ENCODE peak calls at places on chromosomes 1 and 21, in seven cellular contexts. I is PC-3, S is HCT116, W is GM23338, U is GM23248, R is MM.1S, L is PC-9. X is an unnamed sample.

GRCh38 chr21:38637161-38637560 is 138.9 kb upstream of the ERG start:
- DNase-seq in I (no peak), S (no peak), W (no peak), U (peak; percentile 56), R (no peak), L (no peak), X (no peak)

GRCh38 chr1:7614576-7615074 is 156.5 kb upstream of the VAMP3 start:
- DNase-seq in I (no peak), S (no peak), W (no peak), U (no peak), R (no peak), L (no peak), X (no peak)

GRCh38 chr1:3352084-3352951 is 102.1 kb upstream of the ARHGEF16 start:
- DNase-seq in I (peak; percentile 15), S (no peak), W (peak; percentile 78), U (peak; percentile 84), R (no peak), L (no peak), X (peak; percentile 77)

GRCh38 chr21:36096398-36097290 is 26.8 kb downstream of the CBR1 start:
- DNase-seq in I (no peak), S (no peak), W (peak; percentile 84), U (no peak), R (no peak), L (no peak), X (no peak)

GRCh38 chr1:38745476-38746410 is 113.8 kb downstream of the RRAGC start:
- DNase-seq in I (peak; percentile 30), S (no peak), W (no peak), U (no peak), R (no peak), L (no peak), X (no peak)

GRCh38 chr1:30728832-30729638 is 5.7 kb upstream of the MATN1 start:
- DNase-seq in I (no peak), S (no peak), W (no peak), U (no peak), R (no peak), L (no peak), X (no peak)

GRCh38 chr1:41800237-41800902 is 118.4 kb downstream of the HIVEP3 start:
- DNase-seq in I (no peak), S (no peak), W (no peak), U (no peak), R (peak; percentile 80), L (no peak), X (no peak)

GRCh38 chr1:64986903-64987871 is 20.8 kb upstream of the JAK1 start:
- DNase-seq in I (no peak), S (no peak), W (no peak), U (no peak), R (peak; percentile 50), L (no peak), X (peak; percentile 43)

GRCh38 chr21:23452384-23453083 is 2154.7 kb downstream of the MRPL39 start:
- DNase-seq in I (peak; percentile 13), S (no peak), W (peak; percentile 83), U (no peak), R (peak; percentile 68), L (no peak), X (peak; percentile 39)

GRCh38 chr1:230632273-230632873 is 9.9 kb upstream of the COG2 start:
- DNase-seq in I (peak; percentile 85), S (peak; percentile 52), W (peak; percentile 76), U (peak; percentile 50), R (peak; percentile 62), L (peak; percentile 44), X (peak; percentile 60)

GRCh38 chr21:33019516-33019884 is 6.2 kb upstream of the OLIG2 start:
- DNase-seq in I (no peak), S (no peak), W (no peak), U (no peak), R (no peak), L (no peak), X (no peak)

GRCh38 chr21:44984428-44984791 is 44.6 kb downstream of the SLX9 start:
- DNase-seq in I (no peak), S (no peak), W (no peak), U (no peak), R (no peak), L (no peak), X (no peak)

GRCh38 chr1:226093621-226094020 is 31.1 kb downstream of the H3-3A start:
- DNase-seq in I (no peak), S (no peak), W (no peak), U (no peak), R (peak; percentile 3), L (no peak), X (no peak)

GRCh38 chr21:26445440-26445839 is 127.6 kb downstream of the CYYR1 start:
- DNase-seq in I (no peak), S (no peak), W (no peak), U (peak; percentile 78), R (no peak), L (no peak), X (no peak)

GRCh38 chr1:100100202-100100601 is 32.5 kb downstream of the SASS6 start:
- DNase-seq in I (no peak), S (no peak), W (no peak), U (peak; percentile 36), R (no peak), L (no peak), X (no peak)

GRCh38 chr1:25433389-25434186 is 2.9 kb downstream of the MACO1 start:
- DNase-seq in I (no peak), S (no peak), W (no peak), U (peak; percentile 27), R (no peak), L (no peak), X (no peak)
- H3K4me3 ChIP-seq in I (peak overlapping the region; percentile 92), S (no peak overlapping the region), W (no peak overlapping the region), U (no peak overlapping the region), R (no peak overlapping the region), L (no peak overlapping the region), X (no peak overlapping the region)

GRCh38 chr1:148264374-148265276 is 112.5 kb upstream of the NBPF11 start:
- DNase-seq in I (no peak), S (peak; percentile 94), W (peak; percentile 95), U (peak; percentile 61), R (no peak), L (peak; percentile 71), X (peak; percentile 67)

GRCh38 chr1:148263906-148264255 is 111.8 kb upstream of the NBPF11 start:
- DNase-seq in I (no peak), S (no peak), W (peak; percentile 66), U (no peak), R (peak; percentile 36), L (no peak), X (no peak)

DNA sequence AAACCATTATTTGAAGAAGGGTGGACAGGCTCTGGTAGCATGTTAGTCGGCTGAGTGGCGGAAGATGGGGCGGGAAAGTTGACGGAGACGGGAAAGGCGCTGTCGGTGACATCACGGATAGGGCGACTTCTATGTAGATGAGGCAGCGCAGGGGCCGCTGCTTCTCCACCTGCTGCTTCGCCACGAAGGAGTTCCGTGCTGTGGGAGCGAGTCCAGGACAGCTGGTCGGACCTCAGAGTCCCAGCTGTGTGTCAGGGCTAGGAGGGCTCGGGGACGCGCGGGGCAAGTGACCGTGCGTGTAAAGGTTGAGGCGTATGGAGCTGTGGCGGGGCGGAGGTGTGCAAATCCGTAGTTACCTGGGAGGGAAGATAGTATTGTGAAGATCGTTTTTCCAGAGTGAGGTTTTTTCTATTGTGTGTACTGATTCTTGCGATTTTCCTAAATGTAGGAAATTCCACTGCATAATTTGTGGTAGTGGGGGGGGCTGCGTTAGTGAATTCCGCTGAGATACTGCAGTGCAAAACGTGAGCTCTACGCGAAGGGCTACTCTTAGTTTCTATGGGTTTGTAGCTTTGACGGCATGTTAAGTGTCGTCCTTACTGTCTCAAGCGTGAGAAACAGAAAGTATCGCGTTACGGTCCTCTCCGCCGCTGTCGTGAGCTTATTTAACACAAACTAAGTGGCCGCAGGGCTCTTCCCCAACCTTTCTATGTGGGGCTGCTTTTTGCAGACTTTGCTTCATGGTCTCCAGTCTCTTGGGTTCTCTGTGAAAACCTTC is 111.2 kb upstream of the NBPF11 start:
- DNase-seq in I (peak; percentile 98), S (peak; percentile 99), W (peak; percentile 98), U (peak; percentile 78), R (peak; percentile 94), L (peak; percentile 76), X (peak; percentile 86)
- TF ChIP-seq EZH2 in I (no peak), S (no peak), W (no peak), U (no peak), R (no peak), L (no peak), X (no peak)

GRCh38 chr1:29354511-29355098 is 118.3 kb downstream of the PTPRU start:
- DNase-seq in I (no peak), S (no peak), W (no peak), U (no peak), R (no peak), L (no peak), X (no peak)
- H3K9me2 ChIP-seq in I (no peaks in the 10 kb centered on the region), S (no peaks in the 10 kb centered on the region), W (peaks cover 7% of the 10 kb centered on the region), U (no peaks in the 10 kb centered on the region), R (no peaks in the 10 kb centered on the region), L (no peaks in the 10 kb centered on the region), X (no peaks in the 10 kb centered on the region)

GRCh38 chr1:71242239-71242638 is 161.4 kb upstream of the ZRANB2 start:
- DNase-seq in I (peak; percentile 14), S (no peak), W (no peak), U (no peak), R (no peak), L (no peak), X (no peak)

GRCh38 chr1:71236503-71236902 is 155.7 kb upstream of the ZRANB2 start:
- DNase-seq in I (no peak), S (no peak), W (no peak), U (no peak), R (no peak), L (no peak), X (no peak)

GRCh38 chr1:71245246-71245645 is 164.4 kb upstream of the ZRANB2 start:
- DNase-seq in I (no peak), S (no peak), W (no peak), U (no peak), R (no peak), L (no peak), X (no peak)

GRCh38 chr1:71240656-71241055 is 159.8 kb upstream of the ZRANB2 start:
- DNase-seq in I (no peak), S (no peak), W (no peak), U (peak; percentile 46), R (no peak), L (no peak), X (no peak)
- H3K4me3 ChIP-seq in I (no peak overlapping the region), S (no peak overlapping the region), W (no peak overlapping the region), U (no peak overlapping the region), R (no peak overlapping the region), L (no peak overlapping the region), X (no peak overlapping the region)

GRCh38 chr1:223133301-223133823 is 9.7 kb downstream of the TLR5 start:
- DNase-seq in I (no peak), S (no peak), W (no peak), U (no peak), R (no peak), L (no peak), X (no peak)
- TF ChIP-seq EZH2 in I (no peak), S (no peak), W (no peak), U (no peak), R (no peak), L (no peak), X (no peak)

X was measured in hepatocyte.